ENCODE peak calls at places on chromosome 10, in five cellular contexts. D is GM10248, Q is GM23248, K is NCI-H748 treated with DMSO at 0.1 percent for 48 hours, B is astrocyte of the spinal cord. V is an unnamed sample.
A peak's percentile ranks its signal among the peaks of the same experiment; 100 is the strongest.

GRCh38 chr10:78687616-78688015 is 381.1 kb upstream of the ZMIZ1 start:
- DNase-seq in D (no peak), Q (peak; percentile 25), K (no peak), B (no peak), V (no peak)

GRCh38 chr10:94174838-94175237 is 181.1 kb downstream of the PLCE1 start:
- DNase-seq in D (no peak), Q (no peak), K (no peak), B (no peak), V (peak; percentile 35)

GRCh38 chr10:78817361-78817760 is 251.4 kb upstream of the ZMIZ1 start:
- DNase-seq in D (no peak), Q (no peak), K (no peak), B (no peak), V (no peak)

GRCh38 chr10:121594623-121595320 is 3.5 kb downstream of the FGFR2 start:
- DNase-seq in D (no peak), Q (peak; percentile 41), K (no peak), B (no peak), V (no peak)

GRCh38 chr10:15627617-15628196 is 92.0 kb downstream of the ITGA8 start:
- DNase-seq in D (no peak), Q (peak; percentile 5), K (no peak), B (no peak), V (peak; percentile 14)

GRCh38 chr10:50625663-50626062 is 1.9 kb upstream of the SGMS1 start:
- DNase-seq in D (no peak), Q (peak; percentile 35), K (no peak), B (peak; percentile 18), V (no peak)

GRCh38 chr10:107485019-107485418 is 320.5 kb upstream of the SORCS1 start:
- DNase-seq in D (no peak), Q (no peak), K (no peak), B (no peak), V (no peak)

GRCh38 chr10:4136121-4136520 is 351.1 kb upstream of the KLF6 start:
- DNase-seq in D (peak; percentile 62), Q (peak; percentile 8), K (no peak), B (no peak), V (no peak)

GRCh38 chr10:118900617-118901016 is 128.9 kb upstream of the NANOS1 start:
- DNase-seq in D (no peak), Q (no peak), K (no peak), B (no peak), V (no peak)

GRCh38 chr10:75967491-75967890 is 536.1 kb downstream of the LRMDA start:
- DNase-seq in D (no peak), Q (no peak), K (no peak), B (no peak), V (no peak)

GRCh38 chr10:91887075-91887899 is 22.0 kb downstream of the FGFBP3 start:
- DNase-seq in D (peak; percentile 54), Q (peak; percentile 57), K (no peak), B (peak; percentile 51), V (no peak)

GRCh38 chr10:102652170-102652926 is 8.1 kb downstream of the TRIM8 start:
- DNase-seq in D (peak; percentile 73), Q (no peak), K (no peak), B (no peak), V (no peak)

GRCh38 chr10:12056758-12057157 is 12.0 kb upstream of the DHTKD1 start:
- DNase-seq in D (no peak), Q (no peak), K (no peak), B (no peak), V (no peak)

GRCh38 chr10:78900715-78901430 is 167.9 kb upstream of the ZMIZ1 start:
- DNase-seq in D (no peak), Q (no peak), K (no peak), B (no peak), V (no peak)

GRCh38 chr10:34341473-34341872 is 473.6 kb downstream of the PARD3 start:
- DNase-seq in D (no peak), Q (peak; percentile 71), K (peak; percentile 30), B (no peak), V (no peak)

GRCh38 chr10:57314046-57314445 is 953.0 kb upstream of the ZWINT start:
- DNase-seq in D (no peak), Q (no peak), K (no peak), B (no peak), V (no peak)

GRCh38 chr10:24465124-24465874 is 256.4 kb downstream of the KIAA1217 start:
- DNase-seq in D (no peak), Q (peak; percentile 91), K (no peak), B (peak; percentile 96), V (peak; percentile 88)

GRCh38 chr10:91756286-91756685 is 41.9 kb upstream of the TNKS2 start:
- DNase-seq in D (no peak), Q (peak; percentile 62), K (no peak), B (peak; percentile 85), V (peak; percentile 70)

GRCh38 chr10:50618624-50619023 is 5.1 kb downstream of the SGMS1 start:
- DNase-seq in D (peak; percentile 24), Q (no peak), K (no peak), B (no peak), V (no peak)

GRCh38 chr10:11832042-11832441 is 8.9 kb downstream of the PROSER2 start:
- DNase-seq in D (no peak), Q (peak; percentile 16), K (no peak), B (no peak), V (no peak)

GRCh38 chr10:7457478-7458316 is 46.9 kb upstream of the SFMBT2 start:
- DNase-seq in D (peak; percentile 36), Q (peak; percentile 11), K (no peak), B (no peak), V (no peak)

GRCh38 chr10:68202965-68203358 is 29.0 kb downstream of the ATOH7 start:
- DNase-seq in D (no peak), Q (peak; percentile 94), K (no peak), B (peak; percentile 18), V (peak; percentile 46)

GRCh38 chr10:79321494-79321882 is 25.8 kb upstream of the PPIF start:
- DNase-seq in D (no peak), Q (no peak), K (no peak), B (no peak), V (no peak)

GRCh38 chr10:100037758-100038315 is 28.1 kb upstream of the DNMBP start:
- DNase-seq in D (no peak), Q (no peak), K (no peak), B (no peak), V (no peak)

GRCh38 chr10:88934900-88935672 is 17.5 kb downstream of the ACTA2 start:
- DNase-seq in D (peak; percentile 55), Q (peak; percentile 82), K (peak; percentile 64), B (peak; percentile 87), V (peak; percentile 75)

GRCh38 chr10:119933179-119933578 is 40.6 kb downstream of the SEC23IP start:
- DNase-seq in D (no peak), Q (peak; percentile 7), K (peak; percentile 0), B (peak; percentile 33), V (peak; percentile 12)

GRCh38 chr10:85978566-85979358 is 387.8 kb downstream of the GRID1 start:
- DNase-seq in D (no peak), Q (no peak), K (no peak), B (no peak), V (no peak)

V was measured in LHCN-M2.